ENCODE peak calls at places on chromosomes 5 and 9, in ten cellular contexts. D is A549, R is heart left ventricle, Y is GM12892, G is HCT116, M is prostate gland, U is spleen, J is IMR-90, Q is NB4, W is stomach. C is an unnamed sample.

GRCh38 chr9:70156729-70157128 is 102.0 kb upstream of the SMC5 start:
- DNase-seq in Q (no peak), J (peak; percentile 73), D (no peak), U (no peak), M (no peak), G (no peak), R (no peak), W (no peak), Y (no peak), C (no peak)

GRCh38 chr5:94422819-94423218 is 195.6 kb downstream of the KIAA0825 start:
- DNase-seq in U (no peak), Y (no peak), G (peak; percentile 44), D (no peak), W (no peak), R (no peak), M (no peak), J (peak; percentile 35), Q (peak; percentile 75), C (no peak)

GRCh38 chr9:129697956-129698757 is 32.7 kb downstream of the PRRX2 start:
- DNase-seq in Y (no peak), D (no peak), J (no peak), Q (no peak), R (peak; percentile 77), M (no peak), W (no peak), G (no peak), U (no peak), C (no peak)

GRCh38 chr5:140318778-140319177 is 15.9 kb upstream of the PFDN1 start:
- DNase-seq in J (no peak), Q (no peak), D (no peak), Y (no peak), W (no peak), G (no peak), U (no peak), M (no peak), R (no peak), C (no peak)

GRCh38 chr9:126063326-126063725 is 263.3 kb upstream of the MVB12B start:
- DNase-seq in R (no peak), D (no peak), Q (no peak), Y (no peak), W (no peak), J (no peak), U (no peak), G (no peak), M (no peak), C (no peak)

GRCh38 chr5:128271859-128272446 is 188.4 kb downstream of the SLC12A2 start:
- DNase-seq in G (peak; percentile 43), J (peak; percentile 74), Q (no peak), W (no peak), U (no peak), Y (no peak), D (peak; percentile 58), R (peak; percentile 48), M (no peak), C (peak; percentile 72)

GRCh38 chr5:105868038-105868775 is 1802.5 kb downstream of the EFNA5 start:
- DNase-seq in R (no peak), G (no peak), W (no peak), J (no peak), U (no peak), M (no peak), Y (no peak), D (no peak), Q (no peak), C (no peak)

GRCh38 chr5:125668904-125669303 is 754.3 kb upstream of the GRAMD2B start:
- DNase-seq in W (no peak), G (no peak), D (no peak), J (no peak), U (no peak), Q (no peak), Y (no peak), M (no peak), R (no peak), C (no peak)

GRCh38 chr9:72353455-72354116 is 11.4 kb downstream of the ZFAND5 start:
- DNase-seq in Y (no peak), J (no peak), U (no peak), R (no peak), Q (no peak), G (no peak), M (no peak), W (no peak), D (peak; percentile 30), C (no peak)
- TF ChIP-seq POLR2A in Y (peak; percentile 51), J (peak; percentile 43), U (no peak), R (no peak), Q (no peak), G (no peak), M (no peak), W (no peak), D (no peak), C (no peak)

GRCh38 chr9:133477461-133477860 is 1.4 kb downstream of the SLC2A6 start:
- DNase-seq in Y (no peak), U (no peak), Q (no peak), W (no peak), G (no peak), D (no peak), J (no peak), M (no peak), R (no peak), C (no peak)

GRCh38 chr9:133477992-133478850 is 678 bp downstream of the SLC2A6 start:
- DNase-seq in M (no peak), Y (no peak), G (no peak), W (no peak), D (no peak), Q (peak; percentile 70), U (peak; percentile 89), R (peak; percentile 68), J (peak; percentile 17), C (no peak)

GRCh38 chr9:133476531-133476930 is 2.4 kb downstream of the SLC2A6 start:
- DNase-seq in W (no peak), Q (peak; percentile 78), Y (no peak), G (no peak), M (no peak), U (no peak), R (no peak), J (peak; percentile 24), D (no peak), C (peak; percentile 10)

GRCh38 chr9:133476941-133477340 is 2.0 kb downstream of the SLC2A6 start:
- DNase-seq in R (no peak), Y (no peak), Q (no peak), M (no peak), J (no peak), W (no peak), U (no peak), G (no peak), D (no peak), C (no peak)

DNA sequence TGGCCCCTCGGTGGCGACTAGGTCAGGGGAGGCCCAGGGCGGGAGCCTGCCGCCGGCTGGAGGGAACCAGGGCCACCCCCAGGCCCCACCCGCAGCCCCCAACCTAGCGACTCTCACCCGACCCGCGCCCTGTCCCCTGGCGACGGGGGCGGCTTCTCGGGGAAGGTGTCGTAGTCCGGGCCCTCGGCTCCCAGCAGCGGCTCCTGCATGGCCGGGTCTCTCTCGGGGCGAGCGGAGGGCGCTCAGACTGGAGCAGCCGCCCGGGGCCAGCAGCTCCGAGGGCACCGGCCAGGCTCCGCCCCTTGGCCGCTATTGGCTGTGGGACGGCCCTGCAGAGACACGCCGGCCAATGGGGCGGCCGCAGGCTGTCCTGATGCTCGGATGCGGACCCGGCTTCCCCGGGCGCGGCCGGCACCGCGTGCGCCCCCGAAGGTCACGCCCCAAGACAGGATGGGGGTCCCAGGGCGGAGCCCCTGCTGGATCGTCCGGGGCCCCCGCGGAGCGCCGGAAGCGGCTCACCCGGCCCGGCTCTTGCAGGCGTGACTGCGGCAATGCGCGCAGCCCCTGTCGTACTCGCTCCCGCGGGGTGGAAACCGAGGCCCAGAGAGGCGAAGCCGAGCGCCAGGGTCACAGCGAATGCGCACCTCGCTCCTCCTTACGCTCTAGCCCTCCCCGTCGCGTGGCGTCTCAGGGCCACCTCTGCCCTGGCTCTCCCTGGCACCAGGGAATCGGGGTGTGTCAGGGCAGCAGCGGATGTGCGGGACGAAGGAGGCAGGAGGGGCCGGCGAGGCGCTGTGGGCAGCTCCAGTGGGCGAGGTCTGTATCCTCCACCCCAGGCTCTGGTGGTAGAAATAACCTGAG is at the start of gene SLC2A6:
- DNase-seq in W (peak; percentile 90), R (peak; percentile 92), Q (peak; percentile 88), D (peak; percentile 71), M (peak; percentile 76), G (no peak), Y (peak; percentile 98), J (peak; percentile 63), U (peak; percentile 98), C (peak; percentile 77)
- TF ChIP-seq POLR2A in W (no peak), R (peak; percentile 79), Q (peak; percentile 42), D (peak; percentile 63), M (no peak), G (peak; percentile 54), Y (peak; percentile 79), J (no peak), U (no peak), C (no peak)

GRCh38 chr5:172835246-172836030 is 1.4 kb downstream of the ERGIC1 start:
- DNase-seq in R (no peak), D (no peak), G (no peak), U (peak; percentile 54), Y (no peak), Q (no peak), J (no peak), W (no peak), M (no peak), C (no peak)

GRCh38 chr5:172833372-172833690 is 720 bp upstream of the ERGIC1 start:
- DNase-seq in U (no peak), W (no peak), G (no peak), D (no peak), J (no peak), Y (no peak), Q (no peak), M (no peak), R (no peak), C (no peak)

GRCh38 chr5:172832383-172833315 is 1.4 kb upstream of the ERGIC1 start:
- DNase-seq in Q (peak; percentile 40), D (no peak), M (no peak), G (no peak), R (no peak), W (no peak), J (no peak), U (no peak), Y (no peak), C (no peak)

GRCh38 chr5:172834570-172835245 is 657 bp downstream of the ERGIC1 start:
- DNase-seq in G (no peak), D (no peak), Q (peak; percentile 25), J (no peak), Y (no peak), W (no peak), U (peak; percentile 87), M (no peak), R (peak; percentile 42), C (no peak)

GRCh38 chr5:172833691-172834569 is at the start of gene ERGIC1:
- DNase-seq in W (peak; percentile 90), G (peak; percentile 39), Q (peak; percentile 85), J (peak; percentile 78), M (peak; percentile 71), U (peak; percentile 97), R (peak; percentile 90), D (peak; percentile 84), Y (peak; percentile 83), C (peak; percentile 73)
- TF ChIP-seq POLR2A in W (no peak), G (peak; percentile 43), Q (peak; percentile 39), J (peak; percentile 95), M (peak; percentile 71), U (peak; percentile 21), R (peak; percentile 73), D (peak; percentile 65), Y (peak; percentile 53), C (no peak)

GRCh38 chr5:33487256-33487655 is 46.5 kb downstream of the TARS1 start:
- DNase-seq in D (no peak), J (no peak), R (no peak), G (no peak), Q (no peak), U (no peak), Y (no peak), W (no peak), M (no peak), C (no peak)

GRCh38 chr5:33479321-33479720 is 38.6 kb downstream of the TARS1 start:
- DNase-seq in M (no peak), D (no peak), G (no peak), Q (no peak), W (no peak), U (no peak), R (no peak), Y (no peak), J (peak; percentile 73), C (no peak)

GRCh38 chr5:33477816-33478215 is 37.1 kb downstream of the TARS1 start:
- DNase-seq in J (no peak), R (no peak), Y (no peak), D (no peak), W (no peak), U (no peak), Q (no peak), G (no peak), M (no peak), C (no peak)

GRCh38 chr5:33480876-33481275 is 40.1 kb downstream of the TARS1 start:
- DNase-seq in Y (no peak), D (no peak), Q (no peak), R (no peak), J (no peak), U (no peak), W (no peak), M (no peak), G (no peak), C (no peak)

DNA sequence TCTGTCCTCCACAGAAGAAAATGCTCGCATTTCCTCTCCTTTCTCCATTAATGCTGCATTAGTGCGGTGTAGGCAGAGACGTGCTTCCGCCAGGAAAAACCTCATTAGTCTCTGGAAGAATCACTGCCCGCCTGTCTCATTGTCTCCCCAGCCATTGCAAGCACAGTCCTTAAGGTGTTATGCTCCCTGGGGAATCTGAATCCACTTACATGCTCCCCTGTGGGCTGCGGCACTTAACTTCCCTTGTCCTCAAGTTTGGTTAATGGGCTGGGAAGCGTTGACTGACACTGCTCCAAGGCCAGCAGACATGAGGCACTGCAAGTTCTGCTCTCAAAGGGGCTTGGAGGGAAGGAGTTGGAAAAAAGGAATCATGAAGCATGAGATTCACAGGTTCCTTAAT is 41.6 kb downstream of the TARS1 start:
- DNase-seq in Q (peak; percentile 6), M (no peak), W (no peak), G (no peak), R (no peak), Y (no peak), J (no peak), U (no peak), D (no peak), C (no peak)
- TF ChIP-seq POLR2A in Q (no peak), M (no peak), W (no peak), G (no peak), R (no peak), Y (no peak), J (no peak), U (no peak), D (no peak), C (no peak)

C was measured in erythroblast.